ENCODE peak calls at places on chromosome 12, in five cellular contexts. V, A, G, E and P are unnamed samples.

GRCh38 chr12:68620528-68620927 is 9.8 kb downstream of the RAP1B start:
- DNase-seq in E (no peak), A (no peak), G (no peak), V (no peak), P (no peak)

GRCh38 chr12:92505373-92506340 is 197.1 kb upstream of the PLEKHG7 start:
- DNase-seq in V (peak), A (peak), E (no peak), G (no peak), P (peak)

GRCh38 chr12:102096855-102097254 is 23.1 kb downstream of the NUP37 start:
- DNase-seq in E (no peak), V (no peak), G (no peak), A (no peak), P (no peak)

GRCh38 chr12:53994268-53994690 is 5.7 kb upstream of the HOXC9 start:
- DNase-seq in A (no peak), E (no peak), V (no peak), G (no peak), P (no peak)

GRCh38 chr12:11310336-11310735 is at the start of gene PRB4:
- DNase-seq in V (no peak), E (no peak), G (no peak), A (no peak), P (no peak)

GRCh38 chr12:106389181-106389580 is 31.6 kb downstream of the POLR3B start:
- DNase-seq in A (no peak), G (no peak), E (no peak), V (no peak), P (peak)

GRCh38 chr12:98893126-98893525 is 248.0 kb downstream of the APAF1 start:
- DNase-seq in E (no peak), G (no peak), A (no peak), V (no peak), P (no peak)

GRCh38 chr12:12333980-12334709 is 15.9 kb downstream of the MANSC1 start:
- DNase-seq in G (peak), E (no peak), A (peak), V (peak), P (peak)

GRCh38 chr12:97404549-97404948 is 58.1 kb upstream of the RMST start:
- DNase-seq in V (peak), A (no peak), G (peak), E (peak), P (peak)

GRCh38 chr12:116717466-116718457 is 20.1 kb downstream of the SPRING1 start:
- DNase-seq in E (peak), V (peak), G (no peak), A (no peak), P (no peak)

GRCh38 chr12:1007276-1007675 is 16.3 kb downstream of the ERC1 start:
- DNase-seq in E (no peak), A (no peak), G (no peak), V (no peak), P (no peak)

DNA sequence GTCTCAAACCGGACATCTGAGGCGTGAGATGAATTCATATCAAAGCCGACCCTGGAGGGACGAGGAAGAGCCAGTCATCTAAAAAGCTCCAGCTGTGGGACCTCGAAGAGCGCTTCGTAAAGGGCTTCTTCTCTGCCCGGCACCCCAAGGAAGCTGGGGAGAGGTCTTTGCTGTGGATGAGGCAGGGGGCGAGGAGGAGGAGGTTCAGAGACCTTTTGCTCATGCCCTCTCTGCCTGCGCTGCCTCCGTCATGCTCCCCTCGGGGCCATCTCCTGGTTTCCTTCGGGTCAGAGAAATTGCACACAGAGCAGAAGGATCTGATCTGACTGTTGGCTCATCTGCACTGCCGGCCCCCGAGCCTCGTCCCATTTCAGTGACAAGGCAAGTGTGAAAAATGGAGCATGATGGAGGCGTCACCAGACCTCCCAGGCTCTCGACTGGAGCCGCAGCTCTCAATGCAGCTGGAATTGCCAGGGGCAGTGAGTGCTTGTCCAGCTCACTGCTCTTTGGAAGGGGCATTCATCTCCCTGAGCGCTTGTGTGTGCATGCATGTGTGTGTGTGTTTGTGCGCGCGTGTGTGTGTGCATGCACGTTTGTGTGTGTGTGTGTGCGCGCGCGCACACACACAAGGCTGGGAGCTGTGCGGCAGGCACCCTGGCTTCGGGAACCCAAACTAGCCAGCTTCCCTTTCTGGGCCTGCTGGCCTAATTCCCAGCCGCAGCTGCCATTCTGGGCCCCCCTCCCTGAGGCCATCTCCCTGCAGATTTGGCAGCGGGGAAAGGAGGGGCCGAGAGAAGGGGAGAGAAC is 9.2 kb downstream of the CABP1 start:
- DNase-seq in V (no peak), G (peak), E (no peak), A (no peak), P (peak)
- H3K4me3 ChIP-seq in V (peak), G (peak), E (peak), A (no peak), P (peak)

GRCh38 chr12:75982974-75983660 is 48.5 kb downstream of the PHLDA1 start:
- DNase-seq in G (no peak), A (no peak), E (no peak), V (no peak), P (peak)
- H3K4me3 ChIP-seq in G (no peak), A (no peak), E (no peak), V (no peak), P (peak)

GRCh38 chr12:104219361-104219892 is 3.8 kb downstream of the TXNRD1 start:
- DNase-seq in G (no peak), A (no peak), E (peak), V (peak), P (peak)

GRCh38 chr12:104218935-104219334 is 3.4 kb downstream of the TXNRD1 start:
- DNase-seq in E (no peak), A (no peak), V (no peak), G (no peak), P (peak)

GRCh38 chr12:104215638-104216297 is at the start of gene TXNRD1:
- DNase-seq in G (peak), E (no peak), V (peak), A (peak), P (no peak)

GRCh38 chr12:104213952-104214351 is 1.6 kb upstream of the TXNRD1 start:
- DNase-seq in E (peak), G (no peak), V (no peak), A (no peak), P (peak)

DNA sequence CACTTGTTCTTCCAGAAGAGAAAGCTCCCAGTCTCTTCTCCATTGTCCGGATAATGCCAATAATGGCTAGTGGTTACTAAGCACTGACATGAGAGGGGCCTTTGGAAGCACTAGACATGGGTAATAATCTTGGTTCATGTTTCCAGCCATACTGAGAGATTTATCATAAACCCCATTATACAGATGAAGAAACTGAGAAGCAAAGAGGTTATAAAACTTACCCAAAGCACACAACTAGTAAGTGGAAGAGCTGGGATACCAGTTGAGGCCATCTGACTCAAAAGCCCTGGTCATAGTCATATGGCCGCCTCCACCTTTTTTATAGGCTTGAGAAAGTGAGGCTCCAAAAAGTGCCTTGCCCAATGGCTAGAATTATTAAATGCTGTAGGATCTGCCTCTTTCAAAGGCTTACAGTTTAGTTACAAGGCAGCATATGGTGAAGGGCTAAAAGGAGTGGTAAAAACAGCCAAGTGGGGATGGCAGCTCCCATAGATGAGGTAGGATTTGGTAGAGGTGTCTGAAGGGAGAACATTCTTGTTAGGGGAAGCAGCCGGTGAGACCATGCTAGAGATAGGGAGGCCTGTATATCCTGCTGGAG is 981 bp downstream of the TXNRD1 start:
- DNase-seq in G (no peak), A (no peak), E (no peak), V (no peak), P (no peak)
- H3K4me3 ChIP-seq in G (peak), A (peak), E (peak), V (peak), P (peak)

GRCh38 chr12:20024194-20024593 is 344.1 kb upstream of the PDE3A start:
- DNase-seq in V (no peak), E (no peak), G (no peak), A (no peak), P (peak)
- H3K4me3 ChIP-seq in V (no peak), E (no peak), G (no peak), A (no peak), P (no peak)

DNA sequence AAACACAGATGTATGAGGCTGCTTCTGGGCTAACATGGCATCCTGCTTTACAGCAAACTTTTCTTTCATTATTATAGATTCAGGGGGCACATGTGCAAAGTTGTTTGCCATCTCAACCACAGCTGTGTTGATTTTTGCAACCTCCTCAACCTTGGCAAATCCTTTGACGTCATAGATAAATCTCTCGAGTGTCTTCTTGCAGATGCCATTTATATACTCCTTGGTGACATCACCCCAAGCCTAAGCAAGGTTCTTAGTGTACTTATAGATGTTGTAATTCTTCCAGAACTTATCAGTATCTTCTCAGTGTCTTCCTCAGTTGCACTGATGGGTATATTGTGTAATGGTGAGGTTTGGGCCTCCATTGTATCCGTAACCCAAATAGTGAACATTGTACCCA is 135.4 kb upstream of the RPH3A start:
- DNase-seq in E (no peak), G (no peak), V (no peak), A (no peak), P (no peak)
- H3K4me3 ChIP-seq in E (no peak), G (no peak), V (no peak), A (no peak), P (no peak)

GRCh38 chr12:3994500-3994899 is 121.3 kb upstream of the PARP11 start:
- DNase-seq in E (no peak), A (no peak), G (no peak), V (no peak), P (no peak)

GRCh38 chr12:3996322-3996721 is 123.1 kb upstream of the PARP11 start:
- DNase-seq in A (no peak), E (no peak), V (no peak), G (no peak), P (no peak)

GRCh38 chr12:3992945-3993344 is 119.7 kb upstream of the PARP11 start:
- DNase-seq in G (no peak), V (no peak), E (no peak), A (no peak), P (no peak)

GRCh38 chr12:3998397-3998796 is 125.2 kb upstream of the PARP11 start:
- DNase-seq in E (no peak), V (no peak), G (no peak), A (no peak), P (no peak)

GRCh38 chr12:3995276-3995675 is 122.1 kb upstream of the PARP11 start:
- DNase-seq in E (no peak), G (no peak), V (no peak), A (no peak), P (no peak)
- H3K4me3 ChIP-seq in E (no peak), G (no peak), V (no peak), A (no peak), P (no peak)